ENCODE peak calls at places on chromosomes 3 and 15, in six cellular contexts. V, U, H, I, L and M are unnamed samples.

GRCh38 chr3:160129459-160130061 is 95.7 kb upstream of the C3orf80 start:
- DNase-seq in U (no peak), I (no peak), H (peak; percentile 93), L (peak; percentile 95), V (peak; percentile 93), M (peak; percentile 91)

GRCh38 chr3:14254812-14255702 is 76.4 kb downstream of the LSM3 start:
- DNase-seq in H (no peak), V (no peak), I (no peak), U (no peak), L (no peak), M (no peak)

GRCh38 chr3:128950223-128950938 is 43.5 kb downstream of the CFAP92 start:
- DNase-seq in L (peak; percentile 58), H (peak; percentile 23), I (no peak), V (peak; percentile 34), U (peak; percentile 21), M (no peak)

GRCh38 chr3:152270145-152270870 is 1.6 kb downstream of the MBNL1 start:
- DNase-seq in H (no peak), V (no peak), U (no peak), I (no peak), L (peak; percentile 51), M (no peak)

GRCh38 chr3:69562001-69562400 is 176.1 kb upstream of the FRMD4B start:
- DNase-seq in V (peak; percentile 56), H (peak; percentile 26), L (no peak), I (no peak), U (no peak), M (no peak)

GRCh38 chr3:61264281-61264680 is 13.0 kb upstream of the FHIT start:
- DNase-seq in L (no peak), U (no peak), I (no peak), H (no peak), V (no peak), M (no peak)

GRCh38 chr3:187685948-187686347 is 15.8 kb upstream of the SST start:
- DNase-seq in U (no peak), L (no peak), I (no peak), H (no peak), V (no peak), M (no peak)

GRCh38 chr3:9897408-9898372 is 5.0 kb upstream of the IL17RE start:
- DNase-seq in I (peak; percentile 89), L (peak; percentile 75), V (peak; percentile 64), H (no peak), U (peak; percentile 56), M (peak; percentile 65)

GRCh38 chr3:152235709-152236298 is 32.9 kb upstream of the MBNL1 start:
- DNase-seq in I (no peak), U (peak; percentile 6), L (peak; percentile 25), V (no peak), H (peak; percentile 35), M (peak; percentile 76)

GRCh38 chr15:101309436-101310162 is 14.6 kb upstream of the SNRPA1 start:
- DNase-seq in I (no peak), U (no peak), L (no peak), V (no peak), H (no peak), M (no peak)

GRCh38 chr15:50786871-50787270 is 21.4 kb upstream of the SPPL2A start:
- DNase-seq in L (no peak), V (no peak), U (no peak), H (no peak), I (no peak), M (peak; percentile 45)

DNA sequence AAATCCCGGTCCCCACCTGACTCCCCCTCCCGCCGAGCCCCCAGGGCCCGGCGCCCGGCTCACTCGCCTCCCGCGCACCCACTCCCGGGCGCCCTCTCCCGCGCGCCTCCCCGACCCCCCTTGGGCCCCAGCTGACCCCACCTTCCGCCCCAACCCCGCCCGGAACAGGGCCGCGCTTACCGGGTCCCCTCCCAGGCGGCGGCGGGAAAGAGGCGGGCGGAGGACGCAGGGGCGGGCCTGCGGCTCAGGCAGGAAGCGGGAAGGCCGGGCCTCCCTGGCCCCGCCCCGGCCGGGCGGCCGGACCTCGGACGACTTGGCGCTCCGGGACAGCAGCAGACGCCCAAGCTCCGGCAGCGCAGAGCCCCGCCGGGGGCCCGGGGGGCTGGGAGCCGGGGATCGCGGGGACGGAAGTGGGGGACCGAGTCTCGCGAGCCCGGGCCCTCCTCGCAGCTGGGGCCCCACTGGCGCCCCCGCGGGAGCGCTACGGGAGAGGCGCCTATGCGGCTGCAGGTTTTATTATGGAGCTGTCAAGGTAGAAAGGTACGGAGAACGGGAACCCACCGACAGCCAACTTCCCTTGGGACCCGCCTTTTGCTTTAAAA is at the start of gene SLC41A3:
- DNase-seq in H (peak; percentile 56), L (peak; percentile 74), V (peak; percentile 77), U (peak; percentile 50), I (peak; percentile 88), M (peak; percentile 93)
- TF ChIP-seq CTCF in H (peak; percentile 57), L (peak; percentile 18), V (peak; percentile 42), U (no peak), I (no peak), M (peak; percentile 40)

GRCh38 chr15:56440226-56440770 is 24.6 kb downstream of the MNS1 start:
- DNase-seq in V (no peak), L (no peak), U (no peak), H (no peak), I (no peak), M (no peak)
- TF ChIP-seq CTCF in V (no peak), L (no peak), U (no peak), H (no peak), I (no peak), M (no peak)

DNA sequence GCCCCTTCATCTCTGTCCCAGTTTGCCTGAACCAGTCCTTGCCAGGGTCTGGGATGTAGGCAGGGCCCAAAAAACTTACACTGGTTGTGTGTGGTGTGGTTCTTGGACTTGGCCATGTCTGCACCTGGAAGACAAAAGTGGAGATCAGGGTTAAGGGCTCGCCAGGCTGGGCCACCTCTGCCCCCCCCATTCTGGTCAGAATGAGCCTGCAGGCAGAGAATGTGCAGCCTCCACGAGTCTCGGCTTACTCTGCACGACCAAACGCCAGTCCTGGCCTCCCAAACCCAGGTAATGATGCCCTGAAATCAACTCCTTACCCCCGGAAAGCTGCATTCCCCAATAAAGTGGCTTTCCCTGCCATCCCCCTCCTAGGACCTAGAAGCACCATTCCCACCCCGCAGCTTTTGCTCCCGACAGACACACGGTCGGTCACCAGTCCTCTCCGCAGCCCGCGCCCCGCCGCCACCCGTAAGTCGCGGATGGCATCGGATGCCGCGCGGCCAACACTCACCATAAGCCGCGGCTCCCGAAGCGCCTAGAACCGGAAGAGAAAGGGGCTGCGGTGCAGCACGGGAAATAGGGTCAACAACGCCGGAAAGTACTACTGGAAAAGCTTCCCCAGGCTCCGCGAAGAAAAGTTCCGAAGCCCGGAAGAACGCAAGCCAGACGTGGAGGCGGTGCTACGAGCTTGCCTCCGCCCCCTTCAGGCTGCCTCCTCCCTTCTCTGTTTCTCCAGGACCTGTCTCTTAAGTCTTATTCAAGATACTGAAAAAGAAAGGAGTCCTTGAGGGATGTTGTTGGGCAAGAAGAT is at the start of gene RPL29:
- DNase-seq in I (peak; percentile 93), L (peak; percentile 96), V (peak; percentile 97), U (peak; percentile 90), H (peak; percentile 95), M (peak; percentile 98)
- TF ChIP-seq CTCF in I (no peak), L (no peak), V (no peak), U (no peak), H (peak; percentile 22), M (no peak)

GRCh38 chr15:25226360-25226759 is 212.5 kb downstream of the UBE3A start:
- DNase-seq in U (no peak), V (no peak), H (no peak), I (no peak), L (no peak), M (no peak)

GRCh38 chr15:25224396-25224795 is 214.4 kb downstream of the UBE3A start:
- DNase-seq in L (no peak), I (no peak), H (no peak), V (no peak), U (no peak), M (no peak)

DNA sequence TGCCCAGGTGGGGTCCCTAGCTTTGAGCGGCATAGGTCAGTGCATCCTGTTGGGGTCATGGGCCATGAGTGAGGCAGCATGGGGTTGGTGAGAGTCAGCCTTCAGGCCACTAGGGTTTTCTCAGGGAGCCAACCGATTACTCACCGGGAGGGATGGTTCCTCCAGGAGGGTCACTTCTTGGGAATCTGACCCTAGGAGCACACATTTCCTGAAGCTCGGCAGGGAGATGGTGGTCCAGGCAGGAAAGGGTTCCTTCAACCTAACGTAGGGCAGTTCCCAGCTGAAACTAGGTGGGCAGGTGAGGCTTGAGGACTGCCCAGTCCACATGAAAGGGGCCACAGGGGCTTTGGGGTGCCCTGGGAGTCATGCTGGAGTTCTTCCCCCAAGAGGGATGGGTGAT is 218.0 kb downstream of the UBE3A start:
- DNase-seq in I (no peak), L (no peak), V (no peak), H (no peak), U (no peak), M (no peak)
- TF ChIP-seq CTCF in I (no peak), L (no peak), V (no peak), H (no peak), U (no peak), M (no peak)

DNA sequence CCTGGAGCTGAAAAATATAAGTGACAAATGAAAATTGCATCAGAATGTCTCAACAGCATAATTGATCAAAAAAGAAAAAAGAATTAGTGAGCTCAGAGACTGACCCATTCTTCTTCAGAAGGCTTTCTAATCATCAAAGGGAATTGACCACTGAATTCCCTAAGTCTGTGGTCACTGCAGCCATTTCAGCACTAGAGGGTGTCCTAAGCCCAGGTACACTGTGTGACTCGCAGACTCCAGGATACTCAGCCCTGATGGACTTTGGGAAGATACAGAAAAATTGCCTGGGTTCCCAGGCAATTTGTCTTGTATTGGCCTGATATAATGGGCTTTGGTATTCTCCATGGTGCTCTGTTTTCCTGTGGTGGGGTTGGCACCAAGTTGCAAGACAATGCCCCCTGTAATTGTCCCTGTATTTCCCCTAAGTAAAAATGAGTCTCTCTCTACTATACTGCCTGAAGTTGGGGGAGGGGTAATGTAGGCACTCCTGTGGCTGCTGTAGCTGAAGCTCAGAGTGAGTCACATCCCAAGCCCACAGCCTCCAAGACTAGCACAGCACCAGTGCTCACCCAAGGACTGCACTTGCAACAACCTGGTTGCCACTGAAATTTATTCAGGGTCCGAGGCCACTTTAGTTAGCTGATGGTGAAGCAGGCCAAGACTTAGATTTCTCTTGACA is 256.0 kb upstream of the STAC start:
- DNase-seq in V (peak; percentile 5), I (no peak), H (peak; percentile 63), U (peak; percentile 4), L (no peak), M (peak; percentile 20)
- TF ChIP-seq CTCF in V (no peak), I (no peak), H (peak; percentile 85), U (peak; percentile 13), L (peak; percentile 14), M (peak; percentile 73)

GRCh38 chr15:75640483-75641175 is 605 bp upstream of the IMP3 start:
- DNase-seq in L (peak; percentile 77), I (no peak), U (peak; percentile 54), V (peak; percentile 70), H (peak; percentile 39), M (peak; percentile 37)
- TF ChIP-seq CTCF in L (peak; percentile 20), I (no peak), U (no peak), V (peak; percentile 37), H (peak; percentile 49), M (peak; percentile 7)

DNA sequence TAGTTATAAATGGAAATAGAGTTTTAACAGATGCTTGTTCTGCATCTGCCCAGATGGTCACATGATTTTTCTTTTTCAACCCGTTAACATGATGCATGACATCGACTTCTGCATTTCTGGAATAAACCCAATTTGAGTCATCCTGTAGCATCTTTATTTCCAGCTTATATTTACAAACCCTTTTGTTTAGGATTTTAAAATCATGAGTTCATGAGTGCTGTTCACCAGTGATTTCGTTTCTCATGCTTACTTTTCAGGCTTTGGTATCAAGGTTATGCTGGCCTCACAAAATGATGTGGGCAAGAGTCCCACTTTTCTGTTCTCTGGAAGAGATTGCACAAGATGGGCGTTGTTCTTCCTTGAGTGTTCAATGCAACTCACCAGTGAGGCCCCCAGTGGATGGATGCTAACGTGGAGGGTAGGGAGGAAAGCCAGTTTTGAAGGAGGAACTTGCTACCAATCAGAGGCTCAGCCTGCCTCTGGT is 5.2 kb downstream of the HRH1 start:
- DNase-seq in L (no peak), H (peak; percentile 40), U (no peak), I (no peak), V (peak; percentile 98), M (peak; percentile 73)
- TF ChIP-seq CTCF in L (no peak), H (peak; percentile 36), U (no peak), I (no peak), V (peak; percentile 38), M (peak; percentile 11)